ENCODE peak calls at places on chromosomes 6 and 20, in eight cellular contexts. Q, D, L, F, W, P, Y and V are unnamed samples.

GRCh38 chr6:128370072-128370471 is 150.3 kb downstream of the PTPRK start:
- DNase-seq in L (peak; percentile 76), W (peak; percentile 66), F (no peak), Q (peak; percentile 84), D (peak; percentile 63), Y (no peak), P (no peak), V (no peak)

GRCh38 chr6:710601-711571 is 17.9 kb upstream of the EXOC2 start:
- DNase-seq in F (peak; percentile 77), W (peak; percentile 75), Y (peak; percentile 46), Q (peak; percentile 59), D (no peak), P (peak; percentile 79), L (peak; percentile 57), V (peak; percentile 32)

GRCh38 chr6:170137911-170138910 is 152.7 kb downstream of the DLL1 start:
- DNase-seq in D (no peak), P (no peak), W (no peak), L (no peak), Q (no peak), F (no peak), Y (no peak), V (no peak)

GRCh38 chr6:33880104-33880678 is 76.4 kb upstream of the MLN start:
- DNase-seq in Y (no peak), W (no peak), L (no peak), F (no peak), D (no peak), P (no peak), Q (no peak), V (no peak)

GRCh38 chr20:63347950-63348827 is 13.0 kb downstream of the CHRNA4 start:
- DNase-seq in W (no peak), D (no peak), Q (no peak), P (no peak), L (no peak), F (no peak), Y (no peak), V (no peak)

GRCh38 chr6:150928882-150929281 is 63.4 kb downstream of the MTHFD1L start:
- DNase-seq in Y (no peak), D (no peak), Q (no peak), W (peak; percentile 13), L (no peak), F (no peak), P (no peak), V (no peak)

GRCh38 chr20:45911486-45912343 is at the start of gene PLTP:
- DNase-seq in Y (peak; percentile 71), P (no peak), Q (peak; percentile 48), F (no peak), D (no peak), L (peak; percentile 65), W (peak; percentile 63), V (peak; percentile 78)

GRCh38 chr20:19435820-19436219 is 223.4 kb downstream of the SLC24A3 start:
- DNase-seq in P (no peak), Q (no peak), D (no peak), F (no peak), Y (no peak), L (no peak), W (no peak), V (no peak)

GRCh38 chr6:36829919-36830544 is 9.2 kb downstream of the CPNE5 start:
- DNase-seq in P (no peak), F (no peak), Y (peak; percentile 95), W (no peak), Q (peak; percentile 52), D (no peak), L (peak; percentile 51), V (no peak)

GRCh38 chr20:61951695-61952533 is 113.8 kb downstream of the TAF4 start:
- DNase-seq in W (no peak), Y (no peak), Q (peak; percentile 20), F (no peak), P (no peak), D (peak; percentile 6), L (peak; percentile 15), V (peak; percentile 78)

GRCh38 chr20:17958326-17959256 is 10.0 kb downstream of the SNX5 start:
- DNase-seq in Y (no peak), L (no peak), W (no peak), D (no peak), P (no peak), F (no peak), Q (peak; percentile 45), V (no peak)

GRCh38 chr20:46168438-46168837 is 50.3 kb downstream of the CD40 start:
- DNase-seq in F (no peak), Q (no peak), D (no peak), L (no peak), W (no peak), Y (no peak), P (no peak), V (no peak)

GRCh38 chr20:15976047-15976731 is 597.1 kb downstream of the KIF16B start:
- DNase-seq in F (no peak), Q (no peak), W (no peak), D (no peak), Y (no peak), P (no peak), L (no peak), V (peak; percentile 76)

GRCh38 chr6:36927691-36928546 is 26.6 kb upstream of the PI16 start:
- DNase-seq in D (no peak), Q (peak; percentile 21), Y (no peak), P (no peak), L (peak; percentile 36), W (no peak), F (no peak), V (no peak)